ENCODE peak calls at places on chromosome 1, in seven cellular contexts. N, S, F, L, D, W and A are unnamed samples.

GRCh38 chr1:2091611-2092604 is 41.7 kb downstream of the PRKCZ start:
- DNase-seq in W (peak), N (peak), L (no peak), F (peak), D (no peak), S (peak), A (peak)

GRCh38 chr1:164263540-164263939 is 295.4 kb upstream of the PBX1 start:
- DNase-seq in F (peak), N (no peak), S (no peak), L (no peak), W (peak), D (no peak), A (no peak)

GRCh38 chr1:156673387-156674121 is 3.7 kb downstream of the NES start:
- DNase-seq in N (peak), W (peak), L (no peak), S (no peak), F (no peak), D (no peak), A (peak)

GRCh38 chr1:114292194-114292593 is 138.5 kb upstream of the SYT6 start:
- DNase-seq in S (no peak), L (no peak), F (no peak), N (no peak), D (no peak), W (no peak), A (no peak)

GRCh38 chr1:21669033-21669286 is 197 bp downstream of the RAP1GAP start:
- DNase-seq in W (no peak), L (no peak), F (no peak), D (no peak), N (no peak), S (no peak), A (peak)

GRCh38 chr1:111738436-111739221 is 566 bp downstream of the INKA2 start:
- DNase-seq in D (peak), W (peak), L (peak), S (peak), F (peak), N (no peak), A (peak)

GRCh38 chr1:172960454-172961208 is 90.1 kb downstream of the TNFSF18 start:
- DNase-seq in F (peak), N (no peak), W (no peak), D (no peak), S (no peak), L (no peak), A (no peak)

GRCh38 chr1:29394521-29394921 is 158.2 kb downstream of the PTPRU start:
- DNase-seq in D (no peak), F (no peak), N (no peak), L (no peak), W (no peak), S (no peak), A (peak)

GRCh38 chr1:231240531-231240882 is 505 bp upstream of the GNPAT start:
- DNase-seq in L (no peak), N (no peak), F (peak), S (no peak), W (no peak), D (no peak), A (peak)

GRCh38 chr1:184241446-184241845 is 145.4 kb upstream of the C1orf21 start:
- DNase-seq in W (no peak), S (no peak), F (no peak), L (no peak), N (no peak), D (no peak), A (no peak)

GRCh38 chr1:207868252-207868768 is 42.6 kb downstream of the CD34 start:
- DNase-seq in S (peak), N (no peak), W (no peak), D (no peak), F (peak), L (peak), A (no peak)

GRCh38 chr1:32353886-32354570 is 8.3 kb downstream of the FAM229A start:
- DNase-seq in N (no peak), W (no peak), L (no peak), S (peak), D (no peak), F (no peak), A (no peak)

GRCh38 chr1:77044133-77044849 is 174.9 kb downstream of the PIGK start:
- DNase-seq in F (no peak), S (no peak), W (peak), D (no peak), N (no peak), L (no peak), A (no peak)

GRCh38 chr1:28887418-28887834 is 26.9 kb upstream of the EPB41 start:
- DNase-seq in W (no peak), N (peak), L (no peak), S (peak), D (no peak), F (peak), A (peak)

GRCh38 chr1:158371188-158371953 is 17.7 kb downstream of the CD1E start:
- DNase-seq in D (no peak), N (no peak), L (no peak), F (no peak), S (no peak), W (no peak), A (no peak)

GRCh38 chr1:43706598-43707190 is 642 bp upstream of the ST3GAL3 start:
- DNase-seq in S (no peak), D (no peak), W (peak), N (peak), F (peak), L (peak), A (peak)

GRCh38 chr1:3697810-3698209 is 45.5 kb downstream of the TP73 start:
- DNase-seq in L (peak), F (no peak), W (no peak), N (no peak), D (no peak), S (no peak), A (peak)

GRCh38 chr1:239353536-239353935 is 32.8 kb upstream of the CHRM3 start:
- DNase-seq in L (no peak), S (no peak), W (no peak), N (no peak), F (no peak), D (no peak), A (no peak)

GRCh38 chr1:43274804-43275180 is 5.0 kb downstream of the TMEM125 start:
- DNase-seq in L (no peak), S (no peak), W (no peak), N (no peak), D (peak), F (no peak), A (no peak)

GRCh38 chr1:38817958-38818705 is 41.4 kb downstream of the RRAGC start:
- DNase-seq in L (peak), S (peak), F (peak), N (peak), W (peak), D (no peak), A (peak)

GRCh38 chr1:17654519-17654918 is 100.6 kb upstream of the ACTL8 start:
- DNase-seq in L (no peak), W (no peak), S (no peak), D (no peak), N (no peak), F (no peak), A (peak)

GRCh38 chr1:244862699-244863490 is 1.4 kb downstream of the HNRNPU start:
- DNase-seq in W (peak), L (peak), D (peak), S (peak), N (peak), F (peak), A (peak)

GRCh38 chr1:3767328-3767925 is 5.1 kb upstream of the SMIM1 start:
- DNase-seq in W (peak), F (no peak), S (no peak), D (no peak), L (no peak), N (no peak), A (peak)

GRCh38 chr1:193013707-193014106 is 45.5 kb downstream of the UCHL5 start:
- DNase-seq in S (no peak), L (no peak), N (no peak), F (no peak), W (no peak), D (no peak), A (no peak)

GRCh38 chr1:175073054-175073453 is 5.4 kb downstream of the TNN start:
- DNase-seq in W (no peak), S (no peak), L (no peak), D (no peak), N (no peak), F (peak), A (no peak)

GRCh38 chr1:51850420-51851297 is 27.9 kb downstream of the NRDC start:
- DNase-seq in L (peak), F (no peak), S (peak), W (no peak), D (no peak), N (no peak), A (peak)

GRCh38 chr1:87154351-87154750 is 174.3 kb upstream of the LMO4 start:
- DNase-seq in D (no peak), F (peak), L (no peak), S (no peak), N (no peak), W (peak), A (peak)

GRCh38 chr1:178942285-178943218 is 71.7 kb upstream of the ANGPTL1 start:
- DNase-seq in S (peak), D (no peak), L (no peak), N (no peak), W (peak), F (peak), A (no peak)

GRCh38 chr1:170604065-170604464 is 59.9 kb upstream of the PRRX1 start:
- DNase-seq in W (no peak), S (no peak), N (no peak), D (no peak), L (no peak), F (no peak), A (no peak)

GRCh38 chr1:106620521-106620954 is 435.9 kb upstream of the PRMT6 start:
- DNase-seq in W (peak), S (no peak), D (no peak), N (no peak), L (no peak), F (peak), A (peak)

GRCh38 chr1:155473422-155473821 is 89.2 kb downstream of the ASH1L start:
- DNase-seq in D (no peak), L (no peak), S (no peak), W (no peak), F (no peak), N (no peak), A (no peak)

GRCh38 chr1:48718116-48718630 is 58.5 kb downstream of the BEND5 start:
- DNase-seq in L (no peak), D (no peak), N (no peak), W (peak), S (no peak), F (no peak), A (peak)

GRCh38 chr1:110056776-110057175 is 13.7 kb downstream of the ALX3 start:
- DNase-seq in W (no peak), N (no peak), S (no peak), F (peak), D (no peak), L (no peak), A (no peak)

GRCh38 chr1:214205053-214205452 is 75.9 kb upstream of the SMYD2 start:
- DNase-seq in D (no peak), W (no peak), L (peak), N (peak), F (no peak), S (no peak), A (peak)

GRCh38 chr1:156090138-156090821 is 8.0 kb upstream of the MEX3A start:
- DNase-seq in L (no peak), N (no peak), S (no peak), D (no peak), W (no peak), F (no peak), A (peak)

GRCh38 chr1:245153081-245153644 is 1.6 kb upstream of the KIF26B start:
- DNase-seq in L (peak), S (peak), D (no peak), W (peak), N (peak), F (peak), A (peak)

GRCh38 chr1:157274698-157275534 is 136.7 kb upstream of the ETV3 start:
- DNase-seq in W (peak), N (no peak), D (no peak), L (no peak), S (no peak), F (peak), A (no peak)